ENCODE peak calls at places on chromosomes 6 and 20, in eight cellular contexts. R is cardiac fibroblast, A is midbrain, S is right cardiac atrium, Q is NCI-H187 treated with DMSO at 0.1 percent for 48 hours, M is astrocyte of the spinal cord, F is NCI-H1092 treated with DMSO at 0.1 percent for 48 hours, G is NCI-H1417. C is an unnamed sample.

GRCh38 chr6:151230277-151230577 is 9.5 kb upstream of the AKAP12 start:
- DNase-seq in S (no peak), F (no peak), G (no peak), R (no peak), M (no peak), Q (no peak), A (no peak), C (no peak)

GRCh38 chr20:62825994-62826645 is 9.3 kb downstream of the COL9A3 start:
- DNase-seq in R (no peak), Q (no peak), A (no peak), F (no peak), M (no peak), S (peak), G (no peak), C (no peak)

GRCh38 chr20:15100506-15101160 is 763.2 kb upstream of the FLRT3 start:
- DNase-seq in A (no peak), Q (no peak), M (peak), F (no peak), R (no peak), S (no peak), G (no peak), C (no peak)

GRCh38 chr6:169847773-169848380 is 96.5 kb downstream of the ERMARD start:
- DNase-seq in S (peak), M (no peak), G (no peak), A (no peak), Q (no peak), R (no peak), F (no peak), C (no peak)

GRCh38 chr6:36120539-36120938 is 9.8 kb upstream of the MAPK13 start:
- DNase-seq in G (no peak), M (no peak), S (no peak), Q (no peak), R (no peak), F (no peak), A (no peak), C (peak)

GRCh38 chr6:32176476-32177181 is 745 bp upstream of the AGPAT1 start:
- DNase-seq in A (no peak), G (peak), Q (no peak), R (peak), F (peak), S (no peak), M (no peak), C (no peak)

GRCh38 chr6:137487181-137487910 is 6.8 kb downstream of the OLIG3 start:
- DNase-seq in S (no peak), A (no peak), G (no peak), F (no peak), R (no peak), Q (no peak), M (no peak), C (no peak)

GRCh38 chr6:21808045-21808470 is 214.5 kb downstream of the SOX4 start:
- DNase-seq in F (no peak), G (no peak), A (no peak), M (peak), R (peak), S (peak), Q (no peak), C (peak)

GRCh38 chr6:170026272-170027110 is 264.4 kb downstream of the DLL1 start:
- DNase-seq in F (peak), R (no peak), G (peak), A (no peak), Q (no peak), M (no peak), S (no peak), C (no peak)

GRCh38 chr20:44952731-44953130 is 7.5 kb downstream of the TOMM34 start:
- DNase-seq in S (no peak), M (no peak), Q (no peak), R (no peak), G (no peak), A (no peak), F (no peak), C (no peak)

GRCh38 chr6:32933661-32934085 is 7.2 kb downstream of the HLA-DMB start:
- DNase-seq in A (peak), Q (no peak), F (peak), G (peak), R (peak), M (peak), S (peak), C (peak)

GRCh38 chr6:170405311-170405975 is 98.9 kb downstream of the FAM120B start:
- DNase-seq in F (no peak), G (no peak), Q (no peak), A (no peak), R (peak), M (peak), S (no peak), C (no peak)

GRCh38 chr6:37433657-37434271 is 743 bp downstream of the CMTR1 start:
- DNase-seq in M (peak), R (peak), G (peak), Q (no peak), S (no peak), A (peak), F (no peak), C (peak)

GRCh38 chr20:11849976-11850670 is 67.6 kb upstream of the BTBD3 start:
- DNase-seq in F (peak), S (peak), Q (no peak), A (no peak), M (peak), R (peak), G (no peak), C (no peak)

GRCh38 chr6:20846602-20847028 is 312.4 kb downstream of the CDKAL1 start:
- DNase-seq in Q (no peak), G (no peak), S (no peak), R (peak), A (no peak), M (peak), F (no peak), C (no peak)

GRCh38 chr20:61748376-61748775 is 317.3 kb downstream of the TAF4 start:
- DNase-seq in S (no peak), F (no peak), G (no peak), M (peak), A (no peak), Q (no peak), R (no peak), C (no peak)

GRCh38 chr20:49420811-49421295 is 61.6 kb downstream of the KCNB1 start:
- DNase-seq in M (no peak), R (peak), S (no peak), F (no peak), A (no peak), Q (no peak), G (no peak), C (no peak)

GRCh38 chr20:33777831-33778230 is 33.3 kb upstream of the CHMP4B start:
- DNase-seq in G (no peak), R (no peak), F (no peak), S (no peak), Q (no peak), A (no peak), M (no peak), C (no peak)

GRCh38 chr6:4133941-4134838 is 1.2 kb downstream of the ECI2 start:
- DNase-seq in M (peak), F (no peak), G (no peak), A (peak), Q (no peak), S (peak), R (peak), C (peak)

GRCh38 chr20:51500936-51501335 is 41.6 kb downstream of the NFATC2 start:
- DNase-seq in F (no peak), M (no peak), Q (no peak), A (no peak), S (no peak), R (no peak), G (no peak), C (no peak)

GRCh38 chr6:4776493-4776966 is 326 bp downstream of the CDYL start:
- DNase-seq in G (peak), R (no peak), Q (no peak), F (peak), M (peak), S (peak), A (no peak), C (peak)

GRCh38 chr20:63149531-63150207 is 66.3 kb downstream of the YTHDF1 start:
- DNase-seq in A (no peak), M (no peak), F (no peak), Q (no peak), R (no peak), G (no peak), S (no peak), C (no peak)

GRCh38 chr20:63658749-63659187 is 656 bp downstream of the RTEL1 start:
- DNase-seq in A (no peak), M (no peak), R (peak), G (no peak), F (no peak), Q (no peak), S (no peak), C (no peak)

GRCh38 chr20:20441259-20441658 is 73.4 kb downstream of the INSM1 start:
- DNase-seq in A (no peak), F (peak), S (no peak), M (no peak), R (no peak), Q (no peak), G (no peak), C (no peak)

GRCh38 chr6:150427823-150428222 is 59.0 kb downstream of the IYD start:
- DNase-seq in M (no peak), Q (no peak), S (no peak), G (no peak), F (no peak), A (no peak), R (no peak), C (no peak)

GRCh38 chr6:124857746-124858145 is 104.5 kb upstream of the RNF217 start:
- DNase-seq in S (no peak), F (no peak), Q (no peak), R (no peak), A (no peak), M (no peak), G (no peak), C (no peak)

GRCh38 chr6:34810936-34811632 is 19.2 kb downstream of the BLTP3A start:
- DNase-seq in M (no peak), S (no peak), F (no peak), A (no peak), R (no peak), G (no peak), Q (no peak), C (no peak)

GRCh38 chr6:393391-394221 is 2.1 kb downstream of the IRF4 start:
- DNase-seq in S (no peak), A (no peak), G (no peak), Q (no peak), R (no peak), M (no peak), F (no peak), C (no peak)

GRCh38 chr6:99424022-99424421 is 1.1 kb downstream of the PNISR start:
- DNase-seq in S (no peak), M (no peak), A (no peak), G (no peak), Q (no peak), F (no peak), R (no peak), C (no peak)

GRCh38 chr20:38937978-38938473 is 11.8 kb downstream of the FAM83D start:
- DNase-seq in S (no peak), G (peak), F (no peak), Q (no peak), M (no peak), A (no peak), R (no peak), C (no peak)

GRCh38 chr6:15359335-15359862 is 113.5 kb downstream of the JARID2 start:
- DNase-seq in Q (no peak), S (no peak), G (no peak), F (no peak), A (no peak), R (no peak), M (no peak), C (no peak)

GRCh38 chr20:23666189-23666588 is 22.6 kb downstream of the CST4 start:
- DNase-seq in Q (no peak), A (no peak), R (peak), F (no peak), M (no peak), G (no peak), S (no peak), C (no peak)

GRCh38 chr6:32198866-32199265 is 6.4 kb upstream of the GPSM3 start:
- DNase-seq in F (no peak), Q (no peak), A (no peak), S (no peak), M (no peak), R (no peak), G (no peak), C (no peak)

GRCh38 chr20:12882832-12883506 is 125.8 kb upstream of the SPTLC3 start:
- DNase-seq in S (no peak), Q (no peak), A (no peak), F (no peak), M (peak), G (no peak), R (peak), C (no peak)

GRCh38 chr20:49641683-49642649 is 71.7 kb downstream of the B4GALT5 start:
- DNase-seq in G (peak), M (no peak), F (peak), S (no peak), Q (peak), R (no peak), A (peak), C (no peak)

GRCh38 chr6:124963416-124964083 is 1.3 kb downstream of the RNF217 start:
- DNase-seq in A (peak), G (no peak), Q (no peak), M (peak), R (peak), S (peak), F (no peak), C (no peak)

GRCh38 chr6:125509477-125509876 is 207.7 kb upstream of the HDDC2 start:
- DNase-seq in S (no peak), A (no peak), M (no peak), G (no peak), Q (no peak), R (no peak), F (no peak), C (no peak)

GRCh38 chr6:141513830-141514229 is 618.9 kb upstream of the GJE1 start:
- DNase-seq in A (no peak), G (no peak), Q (no peak), R (peak), S (no peak), M (peak), F (no peak), C (no peak)

GRCh38 chr6:18216411-18216810 is 47.9 kb downstream of the DEK start:
- DNase-seq in G (no peak), Q (no peak), A (no peak), M (peak), R (peak), S (no peak), F (no peak), C (no peak)

GRCh38 chr6:7153807-7154206 is 46.0 kb downstream of the RREB1 start:
- DNase-seq in F (no peak), R (no peak), M (no peak), G (peak), Q (no peak), S (no peak), A (no peak), C (no peak)